ENCODE peak calls at places on chromosome 21, in five cellular contexts. One of them, this sample, is unnamed.

GRCh38 chr21:39348355-39349210 is at the start of gene HMGN1:
- DNase-seq in neuronal stem cell: peak; percentile 88
- DNase-seq in H9: peak; percentile 82
- DNase-seq in mesenchymal stem cell: peak; percentile 91
- DNase-seq in H1: peak; percentile 90
- DNase-seq in this sample: peak; percentile 79

GRCh38 chr21:33042812-33043211 is 17.1 kb downstream of the OLIG2 start:
- DNase-seq in neuronal stem cell: no peak
- DNase-seq in H9: no peak
- DNase-seq in mesenchymal stem cell: peak; percentile 80
- DNase-seq in H1: no peak
- DNase-seq in this sample: no peak

GRCh38 chr21:15809818-15810217 is 80.0 kb downstream of the USP25 start:
- DNase-seq in neuronal stem cell: no peak
- DNase-seq in H9: no peak
- DNase-seq in mesenchymal stem cell: peak; percentile 49
- DNase-seq in H1: no peak
- DNase-seq in this sample: no peak

GRCh38 chr21:38156200-38156599 is 100.6 kb upstream of the KCNJ15 start:
- DNase-seq in neuronal stem cell: no peak
- DNase-seq in H9: no peak
- DNase-seq in mesenchymal stem cell: no peak
- DNase-seq in H1: no peak
- DNase-seq in this sample: no peak

GRCh38 chr21:31347435-31348032 is 3.5 kb upstream of the TIAM1 start:
- DNase-seq in neuronal stem cell: no peak
- DNase-seq in H9: no peak
- DNase-seq in mesenchymal stem cell: peak; percentile 31
- DNase-seq in H1: no peak
- DNase-seq in this sample: no peak

GRCh38 chr21:38950388-38951094 is 144.8 kb downstream of the ETS2 start:
- DNase-seq in neuronal stem cell: no peak
- DNase-seq in H9: no peak
- DNase-seq in mesenchymal stem cell: peak; percentile 66
- DNase-seq in H1: no peak
- DNase-seq in this sample: no peak

GRCh38 chr21:33255404-33255803 is 10.8 kb upstream of the IL10RB start:
- DNase-seq in neuronal stem cell: no peak
- DNase-seq in H9: no peak
- DNase-seq in mesenchymal stem cell: no peak
- DNase-seq in H1: no peak
- DNase-seq in this sample: no peak

GRCh38 chr21:33208534-33208933 is 21.2 kb upstream of the IFNAR2 start:
- DNase-seq in neuronal stem cell: no peak
- DNase-seq in H9: no peak
- DNase-seq in mesenchymal stem cell: no peak
- DNase-seq in H1: no peak
- DNase-seq in this sample: no peak

GRCh38 chr21:30340714-30341573 is 3.5 kb upstream of the KRTAP27-1 start:
- DNase-seq in neuronal stem cell: peak; percentile 29
- DNase-seq in H9: peak; percentile 38
- DNase-seq in mesenchymal stem cell: peak; percentile 13
- DNase-seq in H1: peak; percentile 63
- DNase-seq in this sample: peak; percentile 95

GRCh38 chr21:20572582-20572981 is 425.6 kb upstream of the NCAM2 start:
- DNase-seq in neuronal stem cell: no peak
- DNase-seq in H9: no peak
- DNase-seq in mesenchymal stem cell: no peak
- DNase-seq in H1: no peak
- DNase-seq in this sample: no peak

GRCh38 chr21:41247561-41247968 is 69.0 kb upstream of the FAM3B start:
- DNase-seq in neuronal stem cell: no peak
- DNase-seq in H9: no peak
- DNase-seq in mesenchymal stem cell: no peak
- DNase-seq in H1: peak; percentile 29
- DNase-seq in this sample: no peak

GRCh38 chr21:37863842-37864241 is 52.4 kb downstream of the KCNJ6 start:
- DNase-seq in neuronal stem cell: no peak
- DNase-seq in H9: no peak
- DNase-seq in mesenchymal stem cell: peak; percentile 92
- DNase-seq in H1: no peak
- DNase-seq in this sample: peak; percentile 46

GRCh38 chr21:23853796-23854379 is 1753.4 kb downstream of the MRPL39 start:
- DNase-seq in neuronal stem cell: peak; percentile 6
- DNase-seq in H9: no peak
- DNase-seq in mesenchymal stem cell: no peak
- DNase-seq in H1: no peak
- DNase-seq in this sample: peak; percentile 35

GRCh38 chr21:7917729-7918128 is 2603.7 kb upstream of the TPTE start:
- DNase-seq in neuronal stem cell: no peak
- DNase-seq in H9: no peak
- DNase-seq in mesenchymal stem cell: no peak
- DNase-seq in H1: no peak
- DNase-seq in this sample: no peak

GRCh38 chr21:15421521-15421920 is 308.3 kb upstream of the USP25 start:
- DNase-seq in neuronal stem cell: no peak
- DNase-seq in H9: no peak
- DNase-seq in mesenchymal stem cell: no peak
- DNase-seq in H1: no peak
- DNase-seq in this sample: no peak

GRCh38 chr21:37558676-37559204 is 192.2 kb downstream of the DYRK1A start:
- DNase-seq in neuronal stem cell: no peak
- DNase-seq in H9: no peak
- DNase-seq in mesenchymal stem cell: no peak
- DNase-seq in H1: no peak
- DNase-seq in this sample: no peak

GRCh38 chr21:20882462-20883415 is 115.5 kb upstream of the NCAM2 start:
- DNase-seq in neuronal stem cell: peak; percentile 44
- DNase-seq in H9: peak; percentile 39
- DNase-seq in mesenchymal stem cell: peak; percentile 31
- DNase-seq in H1: peak; percentile 65
- DNase-seq in this sample: peak; percentile 43

GRCh38 chr21:39523398-39523797 is 71.6 kb downstream of the SH3BGR start:
- DNase-seq in neuronal stem cell: no peak
- DNase-seq in H9: no peak
- DNase-seq in mesenchymal stem cell: no peak
- DNase-seq in H1: no peak
- DNase-seq in this sample: no peak

GRCh38 chr21:31872072-31872451 is 758 bp upstream of the HUNK start:
- DNase-seq in neuronal stem cell: no peak
- DNase-seq in H9: no peak
- DNase-seq in mesenchymal stem cell: no peak
- DNase-seq in H1: no peak
- DNase-seq in this sample: no peak

GRCh38 chr21:25385912-25386474 is 221.3 kb downstream of the MRPL39 start:
- DNase-seq in neuronal stem cell: peak; percentile 58
- DNase-seq in H9: peak; percentile 46
- DNase-seq in mesenchymal stem cell: peak; percentile 45
- DNase-seq in H1: no peak
- DNase-seq in this sample: peak; percentile 77

GRCh38 chr21:15659768-15660423 is 69.9 kb upstream of the USP25 start:
- DNase-seq in neuronal stem cell: no peak
- DNase-seq in H9: no peak
- DNase-seq in mesenchymal stem cell: no peak
- DNase-seq in H1: no peak
- DNase-seq in this sample: no peak

DNA sequence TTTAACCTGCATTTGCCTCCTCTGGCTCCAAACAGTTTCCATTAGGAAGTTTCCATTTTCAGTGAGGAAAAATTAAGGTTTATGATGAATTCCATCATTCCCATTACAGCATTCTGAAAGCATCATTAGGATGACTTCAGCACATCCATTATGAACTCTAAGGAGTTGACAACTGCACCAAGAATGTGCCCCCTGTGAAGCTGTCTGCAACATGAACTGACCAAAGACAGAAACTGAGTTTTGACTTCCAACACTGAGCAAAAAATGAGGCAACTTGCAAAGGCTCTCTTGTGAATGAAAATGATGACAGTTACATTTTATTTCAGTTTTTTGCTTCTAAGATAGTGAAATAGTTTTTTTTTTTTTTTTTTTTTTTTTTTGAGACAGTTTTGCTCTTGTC is 18.3 kb upstream of the KCNE1 start:
- DNase-seq in neuronal stem cell: no peak
- DNase-seq in H9: no peak
- DNase-seq in mesenchymal stem cell: peak; percentile 74
- DNase-seq in H1: no peak
- DNase-seq in this sample: no peak
- H2BK12ac ChIP-seq in neuronal stem cell: no peak overlapping the region
- H2BK12ac ChIP-seq in H9: no peak overlapping the region
- H2BK12ac ChIP-seq in mesenchymal stem cell: no peak overlapping the region
- H2BK12ac ChIP-seq in H1: no peak overlapping the region
- H2BK12ac ChIP-seq in this sample: no peak overlapping the region

DNA sequence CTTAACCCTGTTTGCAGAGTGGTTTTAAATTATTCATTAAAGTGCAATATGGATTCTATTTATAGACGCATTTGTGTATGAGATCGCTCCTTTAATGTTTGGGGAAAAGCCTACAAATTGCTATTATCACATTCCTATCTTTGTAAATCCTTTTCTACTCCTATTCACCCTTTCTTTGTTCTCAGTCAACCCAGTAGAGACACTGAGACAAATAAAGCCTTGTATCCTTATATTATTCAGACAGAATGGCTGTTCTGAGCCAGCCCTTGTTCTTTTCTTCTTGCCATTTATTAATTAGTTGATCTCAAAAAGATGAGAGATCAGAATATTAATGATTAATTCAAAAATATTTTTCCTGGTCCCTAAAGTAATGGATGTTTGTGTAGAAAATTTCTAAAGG is 8.4 kb downstream of the PCBP3 start:
- DNase-seq in neuronal stem cell: no peak
- DNase-seq in H9: no peak
- DNase-seq in mesenchymal stem cell: no peak
- DNase-seq in H1: no peak
- DNase-seq in this sample: no peak
- H2BK12ac ChIP-seq in neuronal stem cell: no peak overlapping the region
- H2BK12ac ChIP-seq in H9: no peak overlapping the region
- H2BK12ac ChIP-seq in mesenchymal stem cell: no peak overlapping the region
- H2BK12ac ChIP-seq in H1: no peak overlapping the region
- H2BK12ac ChIP-seq in this sample: no peak overlapping the region

GRCh38 chr21:26798856-26799751 is 46.1 kb downstream of the ADAMTS1 start:
- DNase-seq in neuronal stem cell: no peak
- DNase-seq in H9: no peak
- DNase-seq in mesenchymal stem cell: peak; percentile 86
- DNase-seq in H1: no peak
- DNase-seq in this sample: no peak

GRCh38 chr21:26795866-26796329 is 49.3 kb downstream of the ADAMTS1 start:
- DNase-seq in neuronal stem cell: no peak
- DNase-seq in H9: no peak
- DNase-seq in mesenchymal stem cell: peak; percentile 97
- DNase-seq in H1: no peak
- DNase-seq in this sample: peak; percentile 52

GRCh38 chr21:26800001-26800400 is 45.2 kb downstream of the ADAMTS1 start:
- DNase-seq in neuronal stem cell: no peak
- DNase-seq in H9: no peak
- DNase-seq in mesenchymal stem cell: no peak
- DNase-seq in H1: no peak
- DNase-seq in this sample: no peak

GRCh38 chr21:26795398-26795790 is 49.8 kb downstream of the ADAMTS1 start:
- DNase-seq in neuronal stem cell: no peak
- DNase-seq in H9: no peak
- DNase-seq in mesenchymal stem cell: peak; percentile 26
- DNase-seq in H1: no peak
- DNase-seq in this sample: no peak

GRCh38 chr21:26797878-26798456 is 47.2 kb downstream of the ADAMTS1 start:
- DNase-seq in neuronal stem cell: no peak
- DNase-seq in H9: no peak
- DNase-seq in mesenchymal stem cell: no peak
- DNase-seq in H1: no peak
- DNase-seq in this sample: no peak
- H2BK12ac ChIP-seq in neuronal stem cell: no peak overlapping the region
- H2BK12ac ChIP-seq in H9: no peak overlapping the region
- H2BK12ac ChIP-seq in mesenchymal stem cell: no peak overlapping the region
- H2BK12ac ChIP-seq in H1: no peak overlapping the region
- H2BK12ac ChIP-seq in this sample: no peak overlapping the region

GRCh38 chr21:36489103-36489785 is 9.3 kb upstream of the CLDN14 start:
- DNase-seq in neuronal stem cell: no peak
- DNase-seq in H9: no peak
- DNase-seq in mesenchymal stem cell: no peak
- DNase-seq in H1: no peak
- DNase-seq in this sample: no peak

GRCh38 chr21:36499578-36500471 is 19.9 kb upstream of the CLDN14 start:
- DNase-seq in neuronal stem cell: no peak
- DNase-seq in H9: no peak
- DNase-seq in mesenchymal stem cell: no peak
- DNase-seq in H1: no peak
- DNase-seq in this sample: peak; percentile 13

GRCh38 chr21:36491191-36491916 is 11.4 kb upstream of the CLDN14 start:
- DNase-seq in neuronal stem cell: peak; percentile 18
- DNase-seq in H9: no peak
- DNase-seq in mesenchymal stem cell: no peak
- DNase-seq in H1: no peak
- DNase-seq in this sample: no peak

GRCh38 chr21:36494557-36494956 is 14.6 kb upstream of the CLDN14 start:
- DNase-seq in neuronal stem cell: no peak
- DNase-seq in H9: no peak
- DNase-seq in mesenchymal stem cell: no peak
- DNase-seq in H1: no peak
- DNase-seq in this sample: no peak
- H2BK12ac ChIP-seq in neuronal stem cell: no peak overlapping the region
- H2BK12ac ChIP-seq in H9: no peak overlapping the region
- H2BK12ac ChIP-seq in mesenchymal stem cell: no peak overlapping the region
- H2BK12ac ChIP-seq in H1: no peak overlapping the region
- H2BK12ac ChIP-seq in this sample: no peak overlapping the region

DNA sequence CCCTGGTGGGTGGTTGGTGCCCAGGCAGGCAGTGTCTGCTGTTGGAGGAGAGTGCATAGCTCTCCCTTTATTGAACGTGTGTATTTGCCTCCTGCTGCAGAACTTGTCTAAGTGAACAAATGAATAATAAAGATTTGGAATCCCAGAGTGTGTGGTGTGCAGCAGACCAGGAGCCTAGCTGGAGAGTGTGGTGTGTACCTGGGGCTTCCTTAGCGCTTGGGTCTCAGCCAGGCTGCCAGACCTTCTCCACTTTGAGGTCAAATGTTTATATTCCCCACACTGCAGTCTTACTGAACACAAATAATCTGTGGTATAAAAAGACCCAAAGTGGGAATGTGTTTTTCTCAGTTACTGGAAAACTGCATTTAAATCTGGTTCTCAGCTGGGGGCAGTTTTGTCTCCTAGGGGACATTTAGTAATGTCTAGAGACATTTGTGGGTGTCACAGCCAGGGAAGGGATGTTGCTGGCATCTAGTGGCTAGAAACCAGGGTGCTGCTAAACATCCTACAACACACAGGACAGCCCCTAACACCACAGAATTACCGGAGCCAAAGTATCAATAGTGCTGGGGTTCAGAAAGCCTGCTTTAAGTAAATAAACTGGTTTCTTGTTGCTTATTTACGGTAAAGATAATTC is 23.6 kb downstream of the SLC37A1 start:
- DNase-seq in neuronal stem cell: no peak
- DNase-seq in H9: no peak
- DNase-seq in mesenchymal stem cell: peak; percentile 29
- DNase-seq in H1: no peak
- DNase-seq in this sample: no peak
- H2BK12ac ChIP-seq in neuronal stem cell: no peak overlapping the region
- H2BK12ac ChIP-seq in H9: no peak overlapping the region
- H2BK12ac ChIP-seq in mesenchymal stem cell: no peak overlapping the region
- H2BK12ac ChIP-seq in H1: no peak overlapping the region
- H2BK12ac ChIP-seq in this sample: no peak overlapping the region

This sample was measured in trophoblast cell.